ENCODE peak calls at places on chromosomes 16 and 17, in seven cellular contexts. One of them, this sample, is unnamed.
A peak's percentile ranks its signal among the peaks of the same experiment; 100 is the strongest.

GRCh38 chr17:74160656-74161500 is 42.6 kb upstream of the RPL38 start:
- DNase-seq in mucosa of descending colon: no peak
- DNase-seq in adipocyte: no peak
- DNase-seq in Caco-2: no peak
- DNase-seq in CD4-positive, CD25-positive, alpha-beta regulatory T cell: no peak
- DNase-seq in K562: no peak
- DNase-seq in CD4-positive, alpha-beta memory T cell: no peak
- DNase-seq in this sample: no peak

GRCh38 chr16:55668337-55669281 is 12.8 kb downstream of the SLC6A2 start:
- DNase-seq in CD4-positive, CD25-positive, alpha-beta regulatory T cell: no peak
- DNase-seq in adipocyte: peak; percentile 25
- DNase-seq in mucosa of descending colon: no peak
- DNase-seq in CD4-positive, alpha-beta memory T cell: no peak
- DNase-seq in K562: no peak
- DNase-seq in Caco-2: no peak
- DNase-seq in this sample: no peak

GRCh38 chr17:33287096-33287495 is 6.0 kb downstream of the ASIC2 start:
- DNase-seq in adipocyte: no peak
- DNase-seq in mucosa of descending colon: no peak
- DNase-seq in K562: no peak
- DNase-seq in CD4-positive, alpha-beta memory T cell: no peak
- DNase-seq in CD4-positive, CD25-positive, alpha-beta regulatory T cell: no peak
- DNase-seq in Caco-2: no peak
- DNase-seq in this sample: no peak

GRCh38 chr16:11791144-11791828 is 5.8 kb downstream of the ZC3H7A start:
- DNase-seq in adipocyte: no peak
- DNase-seq in mucosa of descending colon: no peak
- DNase-seq in CD4-positive, alpha-beta memory T cell: no peak
- DNase-seq in CD4-positive, CD25-positive, alpha-beta regulatory T cell: no peak
- DNase-seq in Caco-2: no peak
- DNase-seq in K562: no peak
- DNase-seq in this sample: no peak

GRCh38 chr16:55154261-55154660 is 169.7 kb upstream of the IRX6 start:
- DNase-seq in CD4-positive, alpha-beta memory T cell: no peak
- DNase-seq in mucosa of descending colon: no peak
- DNase-seq in Caco-2: no peak
- DNase-seq in K562: no peak
- DNase-seq in adipocyte: no peak
- DNase-seq in CD4-positive, CD25-positive, alpha-beta regulatory T cell: no peak
- DNase-seq in this sample: no peak

GRCh38 chr17:40526668-40527067 is 25.2 kb upstream of the TNS4 start:
- DNase-seq in K562: no peak
- DNase-seq in mucosa of descending colon: no peak
- DNase-seq in CD4-positive, alpha-beta memory T cell: no peak
- DNase-seq in CD4-positive, CD25-positive, alpha-beta regulatory T cell: no peak
- DNase-seq in adipocyte: no peak
- DNase-seq in Caco-2: no peak
- DNase-seq in this sample: no peak

GRCh38 chr16:58243528-58244004 is 45.7 kb upstream of the CSNK2A2 start:
- DNase-seq in Caco-2: no peak
- DNase-seq in mucosa of descending colon: no peak
- DNase-seq in CD4-positive, CD25-positive, alpha-beta regulatory T cell: no peak
- DNase-seq in K562: peak; percentile 50
- DNase-seq in adipocyte: no peak
- DNase-seq in CD4-positive, alpha-beta memory T cell: no peak
- DNase-seq in this sample: no peak

GRCh38 chr16:56946767-56947603 is 14.8 kb upstream of the CETP start:
- DNase-seq in adipocyte: no peak
- DNase-seq in CD4-positive, alpha-beta memory T cell: no peak
- DNase-seq in Caco-2: no peak
- DNase-seq in CD4-positive, CD25-positive, alpha-beta regulatory T cell: no peak
- DNase-seq in K562: no peak
- DNase-seq in mucosa of descending colon: no peak
- DNase-seq in this sample: no peak

GRCh38 chr17:9408381-9408780 is 167.2 kb downstream of the STX8 start:
- DNase-seq in adipocyte: no peak
- DNase-seq in mucosa of descending colon: no peak
- DNase-seq in Caco-2: no peak
- DNase-seq in CD4-positive, alpha-beta memory T cell: no peak
- DNase-seq in K562: no peak
- DNase-seq in CD4-positive, CD25-positive, alpha-beta regulatory T cell: no peak
- DNase-seq in this sample: no peak

GRCh38 chr16:11082108-11082859 is 137.9 kb downstream of the CLEC16A start:
- DNase-seq in adipocyte: no peak
- DNase-seq in CD4-positive, alpha-beta memory T cell: no peak
- DNase-seq in K562: no peak
- DNase-seq in CD4-positive, CD25-positive, alpha-beta regulatory T cell: no peak
- DNase-seq in Caco-2: no peak
- DNase-seq in mucosa of descending colon: no peak
- DNase-seq in this sample: no peak

GRCh38 chr17:48850792-48851325 is 20.0 kb downstream of the CALCOCO2 start:
- DNase-seq in K562: no peak
- DNase-seq in mucosa of descending colon: no peak
- DNase-seq in CD4-positive, CD25-positive, alpha-beta regulatory T cell: no peak
- DNase-seq in Caco-2: no peak
- DNase-seq in CD4-positive, alpha-beta memory T cell: no peak
- DNase-seq in adipocyte: no peak
- DNase-seq in this sample: no peak

GRCh38 chr16:24737391-24737871 is 8.0 kb downstream of the TNRC6A start:
- DNase-seq in mucosa of descending colon: no peak
- DNase-seq in CD4-positive, CD25-positive, alpha-beta regulatory T cell: no peak
- DNase-seq in Caco-2: no peak
- DNase-seq in CD4-positive, alpha-beta memory T cell: no peak
- DNase-seq in K562: no peak
- DNase-seq in adipocyte: peak; percentile 79
- DNase-seq in this sample: no peak

GRCh38 chr16:24741862-24742261 is 12.4 kb downstream of the TNRC6A start:
- DNase-seq in K562: no peak
- DNase-seq in Caco-2: no peak
- DNase-seq in adipocyte: no peak
- DNase-seq in CD4-positive, alpha-beta memory T cell: no peak
- DNase-seq in mucosa of descending colon: no peak
- DNase-seq in CD4-positive, CD25-positive, alpha-beta regulatory T cell: no peak
- DNase-seq in this sample: no peak

GRCh38 chr16:24737916-24738594 is 8.6 kb downstream of the TNRC6A start:
- DNase-seq in mucosa of descending colon: no peak
- DNase-seq in CD4-positive, CD25-positive, alpha-beta regulatory T cell: no peak
- DNase-seq in adipocyte: peak; percentile 27
- DNase-seq in CD4-positive, alpha-beta memory T cell: no peak
- DNase-seq in K562: no peak
- DNase-seq in Caco-2: no peak
- DNase-seq in this sample: no peak

GRCh38 chr16:24736758-24737157 is 7.3 kb downstream of the TNRC6A start:
- DNase-seq in adipocyte: peak; percentile 42
- DNase-seq in Caco-2: no peak
- DNase-seq in CD4-positive, alpha-beta memory T cell: no peak
- DNase-seq in CD4-positive, CD25-positive, alpha-beta regulatory T cell: no peak
- DNase-seq in mucosa of descending colon: no peak
- DNase-seq in K562: no peak
- DNase-seq in this sample: no peak

GRCh38 chr16:24738895-24739294 is 9.4 kb downstream of the TNRC6A start:
- DNase-seq in CD4-positive, CD25-positive, alpha-beta regulatory T cell: no peak
- DNase-seq in Caco-2: no peak
- DNase-seq in CD4-positive, alpha-beta memory T cell: no peak
- DNase-seq in K562: no peak
- DNase-seq in adipocyte: no peak
- DNase-seq in mucosa of descending colon: no peak
- DNase-seq in this sample: no peak
- H3K4me1 ChIP-seq in CD4-positive, CD25-positive, alpha-beta regulatory T cell: peaks cover 44% of the 10 kb centered on the region
- H3K4me1 ChIP-seq in Caco-2: peaks cover 11% of the 10 kb centered on the region
- H3K4me1 ChIP-seq in CD4-positive, alpha-beta memory T cell: peaks cover 99% of the 10 kb centered on the region
- H3K4me1 ChIP-seq in K562: peaks cover 7% of the 10 kb centered on the region
- H3K4me1 ChIP-seq in adipocyte: peaks cover 81% of the 10 kb centered on the region
- H3K4me1 ChIP-seq in mucosa of descending colon: peaks cover 22% of the 10 kb centered on the region
- H3K4me1 ChIP-seq in this sample: peaks cover 24% of the 10 kb centered on the region

DNA sequence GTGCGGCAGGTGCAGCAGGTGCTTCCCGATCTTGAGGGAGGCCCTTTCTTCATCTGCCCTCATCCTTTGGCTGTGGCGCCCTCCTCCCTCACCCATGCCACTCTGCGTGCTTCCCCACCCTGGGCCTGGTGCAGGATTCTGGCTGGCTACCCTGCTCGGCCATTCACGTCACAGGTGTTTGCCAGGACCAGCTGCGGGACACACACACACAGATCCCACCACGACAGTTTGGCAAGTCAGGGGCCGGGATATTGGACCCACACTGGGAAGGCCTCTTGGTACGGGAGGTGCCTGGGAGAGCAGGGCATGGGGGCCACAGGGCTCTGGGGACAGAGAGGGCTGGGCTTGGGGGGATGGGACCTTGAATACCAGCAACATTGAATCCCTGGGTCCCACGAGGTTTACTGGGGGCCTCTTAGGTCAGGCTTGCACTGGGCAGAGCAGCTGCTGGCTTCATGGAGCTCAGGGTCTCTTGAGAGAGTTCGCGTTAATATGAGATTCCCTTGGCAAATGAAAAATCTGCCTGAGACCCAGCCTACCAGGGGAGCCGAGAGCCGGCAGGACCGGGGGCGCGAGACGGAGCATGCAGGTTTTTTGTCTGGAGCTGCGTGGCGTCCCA is 15.1 kb downstream of the ADCY7 start:
- DNase-seq in adipocyte: no peak
- DNase-seq in CD4-positive, alpha-beta memory T cell: no peak
- DNase-seq in Caco-2: no peak
- DNase-seq in mucosa of descending colon: peak; percentile 43
- DNase-seq in CD4-positive, CD25-positive, alpha-beta regulatory T cell: no peak
- DNase-seq in K562: no peak
- DNase-seq in this sample: no peak
- H3K4me1 ChIP-seq in adipocyte: peaks cover 12% of the 10 kb centered on the region
- H3K4me1 ChIP-seq in CD4-positive, alpha-beta memory T cell: peaks cover 98% of the 10 kb centered on the region
- H3K4me1 ChIP-seq in Caco-2: peaks cover 3% of the 10 kb centered on the region
- H3K4me1 ChIP-seq in mucosa of descending colon: peaks cover 29% of the 10 kb centered on the region
- H3K4me1 ChIP-seq in CD4-positive, CD25-positive, alpha-beta regulatory T cell: peaks cover 99% of the 10 kb centered on the region
- H3K4me1 ChIP-seq in K562: peaks cover 47% of the 10 kb centered on the region
- H3K4me1 ChIP-seq in this sample: no peaks in the 10 kb centered on the region

GRCh38 chr16:89037261-89038152 is 56.1 kb upstream of the ACSF3 start:
- DNase-seq in mucosa of descending colon: peak; percentile 46
- DNase-seq in K562: peak; percentile 76
- DNase-seq in Caco-2: no peak
- DNase-seq in CD4-positive, CD25-positive, alpha-beta regulatory T cell: no peak
- DNase-seq in CD4-positive, alpha-beta memory T cell: no peak
- DNase-seq in adipocyte: peak; percentile 64
- DNase-seq in this sample: no peak

GRCh38 chr16:89039756-89040155 is 53.9 kb upstream of the ACSF3 start:
- DNase-seq in CD4-positive, alpha-beta memory T cell: no peak
- DNase-seq in K562: no peak
- DNase-seq in adipocyte: no peak
- DNase-seq in CD4-positive, CD25-positive, alpha-beta regulatory T cell: no peak
- DNase-seq in Caco-2: no peak
- DNase-seq in mucosa of descending colon: peak; percentile 7
- DNase-seq in this sample: no peak

GRCh38 chr16:89036776-89037175 is 56.9 kb upstream of the ACSF3 start:
- DNase-seq in adipocyte: no peak
- DNase-seq in CD4-positive, CD25-positive, alpha-beta regulatory T cell: no peak
- DNase-seq in K562: no peak
- DNase-seq in mucosa of descending colon: no peak
- DNase-seq in Caco-2: no peak
- DNase-seq in CD4-positive, alpha-beta memory T cell: no peak
- DNase-seq in this sample: no peak

GRCh38 chr16:89038811-89039735 is 54.6 kb upstream of the ACSF3 start:
- DNase-seq in CD4-positive, alpha-beta memory T cell: no peak
- DNase-seq in Caco-2: no peak
- DNase-seq in CD4-positive, CD25-positive, alpha-beta regulatory T cell: no peak
- DNase-seq in mucosa of descending colon: peak; percentile 15
- DNase-seq in adipocyte: no peak
- DNase-seq in K562: no peak
- DNase-seq in this sample: no peak

GRCh38 chr16:89038221-89038721 is 55.4 kb upstream of the ACSF3 start:
- DNase-seq in adipocyte: no peak
- DNase-seq in K562: no peak
- DNase-seq in CD4-positive, alpha-beta memory T cell: no peak
- DNase-seq in CD4-positive, CD25-positive, alpha-beta regulatory T cell: no peak
- DNase-seq in mucosa of descending colon: no peak
- DNase-seq in Caco-2: no peak
- DNase-seq in this sample: no peak
- H3K4me1 ChIP-seq in adipocyte: no peaks in the 10 kb centered on the region
- H3K4me1 ChIP-seq in K562: peaks cover 91% of the 10 kb centered on the region
- H3K4me1 ChIP-seq in CD4-positive, alpha-beta memory T cell: peaks cover 21% of the 10 kb centered on the region
- H3K4me1 ChIP-seq in CD4-positive, CD25-positive, alpha-beta regulatory T cell: no peaks in the 10 kb centered on the region
- H3K4me1 ChIP-seq in mucosa of descending colon: no peaks in the 10 kb centered on the region
- H3K4me1 ChIP-seq in Caco-2: no peaks in the 10 kb centered on the region
- H3K4me1 ChIP-seq in this sample: no peaks in the 10 kb centered on the region

GRCh38 chr16:88769617-88770458 is 15.2 kb downstream of the PIEZO1 start:
- DNase-seq in adipocyte: no peak
- DNase-seq in Caco-2: peak; percentile 73
- DNase-seq in CD4-positive, alpha-beta memory T cell: no peak
- DNase-seq in CD4-positive, CD25-positive, alpha-beta regulatory T cell: no peak
- DNase-seq in mucosa of descending colon: peak; percentile 78
- DNase-seq in K562: peak; percentile 92
- DNase-seq in this sample: no peak

GRCh38 chr16:88766975-88767374 is 18.0 kb downstream of the PIEZO1 start:
- DNase-seq in Caco-2: no peak
- DNase-seq in K562: no peak
- DNase-seq in adipocyte: no peak
- DNase-seq in mucosa of descending colon: no peak
- DNase-seq in CD4-positive, CD25-positive, alpha-beta regulatory T cell: no peak
- DNase-seq in CD4-positive, alpha-beta memory T cell: no peak
- DNase-seq in this sample: no peak

GRCh38 chr16:88770459-88771293 is 14.3 kb downstream of the PIEZO1 start:
- DNase-seq in mucosa of descending colon: peak; percentile 79
- DNase-seq in CD4-positive, CD25-positive, alpha-beta regulatory T cell: no peak
- DNase-seq in K562: peak; percentile 89
- DNase-seq in CD4-positive, alpha-beta memory T cell: no peak
- DNase-seq in adipocyte: peak; percentile 62
- DNase-seq in Caco-2: peak; percentile 85
- DNase-seq in this sample: peak; percentile 78

GRCh38 chr16:88767546-88767945 is 17.5 kb downstream of the PIEZO1 start:
- DNase-seq in Caco-2: no peak
- DNase-seq in CD4-positive, CD25-positive, alpha-beta regulatory T cell: no peak
- DNase-seq in adipocyte: no peak
- DNase-seq in mucosa of descending colon: no peak
- DNase-seq in CD4-positive, alpha-beta memory T cell: no peak
- DNase-seq in K562: no peak
- DNase-seq in this sample: no peak

DNA sequence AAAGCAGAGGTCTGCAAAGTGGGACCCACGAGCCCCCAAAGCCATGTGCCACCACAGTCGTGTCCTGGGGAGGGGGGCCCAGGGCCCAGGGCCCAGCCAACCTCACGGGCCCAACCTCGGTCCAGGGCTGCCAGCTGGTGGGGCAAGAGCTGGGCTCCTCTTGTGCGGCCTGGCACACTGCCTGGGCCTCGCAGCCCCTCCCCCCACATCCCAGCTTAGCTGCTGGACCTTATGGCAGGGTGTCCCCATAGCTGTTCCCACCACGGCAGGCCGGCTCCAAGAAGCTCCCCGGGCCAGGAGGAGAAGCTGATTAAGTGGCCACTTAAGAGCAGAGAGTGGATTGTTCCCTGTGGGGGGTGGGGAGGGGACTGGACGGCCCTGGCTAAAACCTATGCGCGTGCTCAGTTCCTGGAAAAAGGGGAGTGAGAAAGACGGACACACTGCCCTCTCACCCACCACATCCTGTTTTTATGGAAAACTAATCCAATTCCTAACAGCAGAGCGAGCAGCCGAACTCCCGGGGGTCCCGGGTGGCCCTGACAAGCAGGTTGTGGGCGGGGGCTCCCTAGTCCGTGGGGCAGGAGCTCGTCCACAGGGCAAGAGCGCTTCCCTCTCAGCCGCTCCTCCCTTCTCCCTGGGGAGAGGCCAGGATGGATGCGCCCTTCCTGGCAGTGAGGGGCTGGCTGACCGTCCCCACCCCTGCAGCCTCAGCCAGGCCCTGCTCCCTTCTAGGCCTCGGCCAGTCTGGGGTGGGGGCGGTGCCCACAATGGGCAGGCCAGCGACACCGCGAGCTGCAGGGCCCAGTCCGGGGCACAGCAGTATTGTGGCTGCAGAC is 16.8 kb downstream of the PIEZO1 start:
- DNase-seq in Caco-2: no peak
- DNase-seq in mucosa of descending colon: no peak
- DNase-seq in adipocyte: no peak
- DNase-seq in CD4-positive, alpha-beta memory T cell: no peak
- DNase-seq in CD4-positive, CD25-positive, alpha-beta regulatory T cell: no peak
- DNase-seq in K562: peak; percentile 68
- DNase-seq in this sample: no peak
- H3K4me1 ChIP-seq in Caco-2: peaks cover 92% of the 10 kb centered on the region
- H3K4me1 ChIP-seq in mucosa of descending colon: peaks cover 53% of the 10 kb centered on the region
- H3K4me1 ChIP-seq in adipocyte: peaks cover 52% of the 10 kb centered on the region
- H3K4me1 ChIP-seq in CD4-positive, alpha-beta memory T cell: peaks cover 77% of the 10 kb centered on the region
- H3K4me1 ChIP-seq in CD4-positive, CD25-positive, alpha-beta regulatory T cell: peaks cover 42% of the 10 kb centered on the region
- H3K4me1 ChIP-seq in K562: peaks cover 99% of the 10 kb centered on the region
- H3K4me1 ChIP-seq in this sample: peaks cover 98% of the 10 kb centered on the region

This sample was measured in HCT116.